ENCODE peak calls at places on chromosomes 3 and 15, in seven cellular contexts. O is HepG2, U is K562, N is H1, X is GM12891, T is GM12878, W is SK-N-SH. F is an unnamed sample.

GRCh38 chr3:53822331-53822741 is 23.9 kb downstream of the CHDH start:
- DNase-seq in O (no peak), U (no peak), N (no peak), X (no peak), T (no peak), W (no peak), F (no peak)

GRCh38 chr3:65894679-65895078 is 144.0 kb downstream of the MAGI1 start:
- DNase-seq in O (no peak), U (no peak), N (no peak), X (no peak), T (no peak), W (no peak), F (no peak)

GRCh38 chr3:131543714-131544113 is 40.9 kb upstream of the MRPL3 start:
- DNase-seq in O (no peak), U (no peak), N (no peak), X (no peak), T (no peak), W (no peak), F (no peak)

GRCh38 chr3:153162513-153163348 is 705 bp downstream of the RAP2B start:
- DNase-seq in O (no peak), U (no peak), N (peak), X (peak), T (no peak), W (peak), F (peak)

GRCh38 chr3:106814231-106814630 is 563.0 kb upstream of the CCDC54 start:
- DNase-seq in O (no peak), U (no peak), N (no peak), X (no peak), T (no peak), W (peak), F (no peak)

GRCh38 chr15:89462198-89462912 is 34.0 kb downstream of the RHCG start:
- DNase-seq in O (peak), U (peak), N (no peak), X (no peak), T (no peak), W (no peak), F (no peak)

GRCh38 chr3:105715372-105715771 is 153.4 kb downstream of the CBLB start:
- DNase-seq in O (no peak), U (no peak), N (no peak), X (no peak), T (no peak), W (no peak), F (no peak)

GRCh38 chr3:13316603-13317002 is 103.5 kb downstream of the NUP210 start:
- DNase-seq in O (no peak), U (no peak), N (no peak), X (no peak), T (no peak), W (no peak), F (no peak)

GRCh38 chr15:80034633-80035032 is 24.8 kb upstream of the ZFAND6 start:
- DNase-seq in O (no peak), U (no peak), N (no peak), X (no peak), T (no peak), W (no peak), F (no peak)

DNA sequence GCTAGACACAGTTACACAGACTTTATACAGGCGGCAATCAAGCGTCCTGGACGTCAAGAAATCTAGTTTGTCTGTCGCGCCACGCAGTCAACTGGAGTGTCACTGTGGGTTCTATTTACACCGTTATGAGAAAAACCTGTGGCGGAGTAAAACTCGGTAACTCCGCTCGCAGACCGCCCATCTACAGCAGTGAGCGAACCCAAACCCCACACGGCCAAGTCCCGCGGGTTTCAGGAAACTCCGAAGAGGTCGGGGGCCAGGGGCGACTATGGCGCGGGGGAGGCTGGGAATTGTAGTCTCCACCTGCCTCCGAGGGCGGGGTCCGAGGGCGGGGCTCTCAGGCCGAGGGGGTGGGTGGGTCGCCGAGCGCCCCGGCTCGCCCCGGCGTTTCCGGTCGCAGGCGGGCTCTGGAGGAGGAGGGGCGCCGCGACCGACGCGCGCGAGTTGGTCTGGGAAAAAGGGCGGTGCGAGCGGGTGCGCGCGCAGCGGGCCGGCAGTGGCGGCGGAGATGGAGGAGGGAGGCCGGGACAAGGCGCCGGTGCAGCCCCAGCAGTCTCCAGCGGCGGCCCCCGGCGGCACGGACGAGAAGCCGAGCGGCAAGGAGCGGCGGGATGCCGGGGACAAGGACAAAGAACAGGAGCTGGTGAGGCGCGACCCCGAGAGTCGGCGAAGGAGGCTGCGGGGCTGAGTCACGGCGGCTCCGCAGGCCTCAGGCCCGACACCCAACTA is at the start of gene PSMD2:
- DNase-seq in O (peak), U (peak), N (peak), X (peak), T (peak), W (peak), F (peak)
- TF ChIP-seq POLR2AphosphoS5 in O (peak), U (peak), N (peak), X (peak), T (peak), W (peak), F (peak)

GRCh38 chr3:34131091-34131490 is 332.7 kb downstream of the PDCD6IP start:
- DNase-seq in O (no peak), U (no peak), N (no peak), X (no peak), T (no peak), W (no peak), F (no peak)

GRCh38 chr3:34132069-34132677 is 333.7 kb downstream of the PDCD6IP start:
- DNase-seq in O (no peak), U (no peak), N (no peak), X (no peak), T (no peak), W (no peak), F (no peak)
- TF ChIP-seq TAF1 in O (no peak), U (no peak), N (no peak), X (no peak), T (no peak), W (no peak), F (no peak)

GRCh38 chr3:23926246-23926645 is 9.3 kb downstream of the RPL15 start:
- DNase-seq in O (no peak), U (no peak), N (no peak), X (no peak), T (no peak), W (no peak), F (no peak)
- TF ChIP-seq POLR2AphosphoS5 in O (no peak), U (no peak), N (no peak), X (no peak), T (no peak), W (no peak), F (no peak)

GRCh38 chr3:160564949-160565441 is 376 bp downstream of the KPNA4 start:
- DNase-seq in O (peak), U (no peak), N (peak), X (peak), T (no peak), W (peak), F (peak)
- TF ChIP-seq TAF1 in O (no peak), U (no peak), N (no peak), X (no peak), T (no peak), W (peak), F (no peak)

GRCh38 chr3:182117131-182117530 is 405.4 kb downstream of the SOX2 start:
- DNase-seq in O (no peak), U (no peak), N (no peak), X (no peak), T (no peak), W (no peak), F (no peak)

GRCh38 chr3:182118081-182118480 is 406.4 kb downstream of the SOX2 start:
- DNase-seq in O (no peak), U (no peak), N (no peak), X (no peak), T (no peak), W (no peak), F (no peak)

GRCh38 chr3:182115328-182116045 is 403.8 kb downstream of the SOX2 start:
- DNase-seq in O (no peak), U (no peak), N (no peak), X (no peak), T (no peak), W (no peak), F (no peak)

GRCh38 chr3:182116386-182116785 is 404.7 kb downstream of the SOX2 start:
- DNase-seq in O (no peak), U (no peak), N (no peak), X (no peak), T (no peak), W (no peak), F (no peak)

DNA sequence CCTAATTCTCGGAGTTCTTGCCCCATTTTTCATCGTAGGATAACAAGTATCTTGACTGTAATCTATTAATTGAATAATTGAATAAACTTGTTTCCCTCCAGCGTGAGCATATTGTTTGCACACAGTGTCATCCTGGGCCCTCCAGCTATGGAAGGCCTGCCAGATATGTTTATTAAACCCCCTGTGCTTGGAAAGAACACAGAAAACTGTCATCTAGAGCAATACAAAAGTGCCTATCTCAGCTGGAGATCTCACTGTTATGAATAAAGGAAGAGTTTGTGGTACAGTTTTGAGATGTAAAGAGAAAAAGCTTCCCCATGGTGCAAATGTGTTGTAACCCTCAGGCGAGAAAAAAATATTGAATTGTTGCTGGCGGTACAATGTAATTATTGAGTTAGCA is 405.9 kb downstream of the SOX2 start:
- DNase-seq in O (no peak), U (no peak), N (no peak), X (no peak), T (no peak), W (peak), F (no peak)
- TF ChIP-seq POLR2AphosphoS5 in O (no peak), U (no peak), N (no peak), X (no peak), T (no peak), W (no peak), F (no peak)

GRCh38 chr3:138197058-138197457 is 10.0 kb downstream of the ARMC8 start:
- DNase-seq in O (no peak), U (peak), N (no peak), X (no peak), T (no peak), W (no peak), F (no peak)
- TF ChIP-seq TAF1 in O (no peak), U (no peak), N (no peak), X (no peak), T (no peak), W (no peak), F (no peak)

DNA sequence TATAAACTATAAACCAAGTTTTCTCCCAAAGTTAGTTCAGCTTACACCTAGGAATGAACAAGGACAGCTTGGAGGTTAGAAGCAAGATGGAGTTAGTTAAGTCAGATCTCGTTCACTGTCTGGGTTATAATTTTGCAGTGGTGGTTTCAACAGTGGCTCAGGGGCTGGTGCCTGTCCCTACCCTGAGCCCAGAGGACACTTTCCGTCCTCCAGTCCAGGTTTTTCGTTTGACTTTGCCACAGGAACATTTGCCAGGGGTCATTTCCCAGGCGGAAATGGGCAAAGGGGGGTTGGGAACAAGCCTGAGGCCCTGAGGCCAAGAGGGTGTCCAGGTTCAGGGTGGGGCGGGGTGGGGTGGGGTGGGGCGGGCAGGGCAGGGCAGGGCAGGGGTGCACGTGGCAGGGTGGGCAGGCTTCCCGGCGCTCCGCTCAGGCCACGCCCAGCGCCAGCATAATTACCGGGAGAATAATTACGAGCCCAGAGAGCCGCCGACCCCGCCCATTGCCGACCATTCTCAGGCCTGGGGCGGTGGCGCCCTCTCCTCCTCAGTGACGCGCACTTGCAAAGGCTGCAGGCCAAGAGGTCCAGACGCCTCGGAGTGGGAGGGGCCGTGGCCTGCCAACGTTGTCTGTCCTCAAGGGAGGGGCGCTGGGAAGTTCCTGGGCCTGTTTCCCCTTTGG is 70.4 kb downstream of the KLF13 start:
- DNase-seq in O (peak), U (peak), N (peak), X (no peak), T (no peak), W (peak), F (no peak)
- TF ChIP-seq POLR2AphosphoS5 in O (no peak), U (no peak), N (no peak), X (no peak), T (no peak), W (no peak), F (no peak)

GRCh38 chr15:70114226-70114625 is 16.5 kb upstream of the TLE3 start:
- DNase-seq in O (no peak), U (no peak), N (no peak), X (no peak), T (no peak), W (no peak), F (no peak)
- TF ChIP-seq TAF1 in O (no peak), U (no peak), N (no peak), X (no peak), T (no peak), W (no peak), F (no peak)

DNA sequence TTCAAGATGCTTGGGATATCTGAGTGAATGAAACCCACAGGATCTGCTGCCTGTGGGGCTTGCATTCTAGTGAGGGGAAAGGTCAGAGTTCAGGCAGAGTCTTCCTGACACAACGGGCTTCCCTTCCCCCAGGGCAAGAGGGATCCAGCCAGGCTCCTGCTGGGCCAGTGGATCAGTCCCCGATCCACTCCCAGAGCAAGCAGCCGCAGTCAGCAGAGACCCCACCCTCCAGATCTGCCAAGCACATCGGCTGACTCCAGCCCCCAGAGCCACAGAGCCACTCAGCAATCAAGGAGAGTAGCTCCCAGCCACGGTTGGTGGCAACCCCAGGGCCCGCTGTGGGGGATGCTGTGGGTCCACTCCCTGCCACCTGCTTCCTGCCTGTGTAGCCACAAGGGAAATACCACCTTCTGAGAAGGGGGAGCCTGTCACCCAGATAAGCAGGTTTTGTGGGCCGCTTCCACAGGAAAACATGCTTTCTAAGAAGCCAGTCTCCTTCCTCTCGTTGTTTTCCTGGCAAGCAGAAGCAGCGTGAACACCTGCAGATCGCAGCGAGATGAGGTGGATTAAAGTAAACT is 44.9 kb downstream of the CPN2 start:
- DNase-seq in O (no peak), U (no peak), N (no peak), X (no peak), T (peak), W (no peak), F (no peak)
- TF ChIP-seq POLR2AphosphoS5 in O (no peak), U (no peak), N (no peak), X (no peak), T (no peak), W (no peak), F (peak)

F was measured in GM12892.